ENCODE peak calls at places on chromosomes 11 and 22, in five cellular contexts. One of them, this sample, is unnamed.

GRCh38 chr22:26589367-26589844 is 526 bp downstream of the TPST2 start:
- DNase-seq in naive thymus-derived CD8-positive, alpha-beta T cell: no peak
- DNase-seq in mammary epithelial cell: no peak
- DNase-seq in activated T-cell treated with anti-CD3 and anti-CD28 coated beads for 1 hour: no peak
- DNase-seq in amniotic stem cell: no peak
- DNase-seq in this sample: no peak

GRCh38 chr11:112042161-112042960 is 17.2 kb downstream of the DLAT start:
- DNase-seq in amniotic stem cell: no peak
- DNase-seq in activated T-cell treated with anti-CD3 and anti-CD28 coated beads for 1 hour: no peak
- DNase-seq in naive thymus-derived CD8-positive, alpha-beta T cell: no peak
- DNase-seq in mammary epithelial cell: peak
- DNase-seq in this sample: no peak

GRCh38 chr22:35608088-35608487 is 9.0 kb downstream of the MB start:
- DNase-seq in amniotic stem cell: no peak
- DNase-seq in mammary epithelial cell: no peak
- DNase-seq in activated T-cell treated with anti-CD3 and anti-CD28 coated beads for 1 hour: no peak
- DNase-seq in naive thymus-derived CD8-positive, alpha-beta T cell: no peak
- DNase-seq in this sample: no peak

GRCh38 chr11:69013009-69013951 is at the start of gene MRGPRF:
- DNase-seq in amniotic stem cell: peak
- DNase-seq in naive thymus-derived CD8-positive, alpha-beta T cell: no peak
- DNase-seq in activated T-cell treated with anti-CD3 and anti-CD28 coated beads for 1 hour: no peak
- DNase-seq in mammary epithelial cell: no peak
- DNase-seq in this sample: no peak

GRCh38 chr11:4607111-4607510 is 920 bp downstream of the TRIM68 start:
- DNase-seq in mammary epithelial cell: no peak
- DNase-seq in activated T-cell treated with anti-CD3 and anti-CD28 coated beads for 1 hour: no peak
- DNase-seq in amniotic stem cell: no peak
- DNase-seq in naive thymus-derived CD8-positive, alpha-beta T cell: no peak
- DNase-seq in this sample: no peak

GRCh38 chr22:31075961-31076360 is 5.2 kb upstream of the SMTN start:
- DNase-seq in naive thymus-derived CD8-positive, alpha-beta T cell: no peak
- DNase-seq in activated T-cell treated with anti-CD3 and anti-CD28 coated beads for 1 hour: no peak
- DNase-seq in mammary epithelial cell: no peak
- DNase-seq in amniotic stem cell: no peak
- DNase-seq in this sample: no peak

GRCh38 chr11:44818110-44818509 is 91.3 kb downstream of the TSPAN18 start:
- DNase-seq in activated T-cell treated with anti-CD3 and anti-CD28 coated beads for 1 hour: no peak
- DNase-seq in amniotic stem cell: no peak
- DNase-seq in mammary epithelial cell: no peak
- DNase-seq in naive thymus-derived CD8-positive, alpha-beta T cell: no peak
- DNase-seq in this sample: no peak

GRCh38 chr11:15523576-15523975 is 408.9 kb downstream of the INSC start:
- DNase-seq in mammary epithelial cell: no peak
- DNase-seq in amniotic stem cell: no peak
- DNase-seq in naive thymus-derived CD8-positive, alpha-beta T cell: no peak
- DNase-seq in activated T-cell treated with anti-CD3 and anti-CD28 coated beads for 1 hour: no peak
- DNase-seq in this sample: no peak

GRCh38 chr11:114890076-114890475 is 211.7 kb downstream of the NXPE2 start:
- DNase-seq in naive thymus-derived CD8-positive, alpha-beta T cell: no peak
- DNase-seq in mammary epithelial cell: no peak
- DNase-seq in amniotic stem cell: no peak
- DNase-seq in activated T-cell treated with anti-CD3 and anti-CD28 coated beads for 1 hour: no peak
- DNase-seq in this sample: no peak

GRCh38 chr22:27381552-27381951 is 420.0 kb downstream of the MN1 start:
- DNase-seq in amniotic stem cell: no peak
- DNase-seq in activated T-cell treated with anti-CD3 and anti-CD28 coated beads for 1 hour: no peak
- DNase-seq in mammary epithelial cell: no peak
- DNase-seq in naive thymus-derived CD8-positive, alpha-beta T cell: no peak
- DNase-seq in this sample: no peak

GRCh38 chr22:21679383-21679782 is 13.6 kb downstream of the PPIL2 start:
- DNase-seq in activated T-cell treated with anti-CD3 and anti-CD28 coated beads for 1 hour: no peak
- DNase-seq in mammary epithelial cell: no peak
- DNase-seq in amniotic stem cell: no peak
- DNase-seq in naive thymus-derived CD8-positive, alpha-beta T cell: no peak
- DNase-seq in this sample: no peak

This sample was measured in memory B cell.